ENCODE peak calls at places on chromosomes 6 and 20, in five cellular contexts. X is prostate gland, W is ovary, K is IMR-90, C is sigmoid colon. U is an unnamed sample.

GRCh38 chr6:136566007-136566487 is 15.8 kb upstream of the MAP7 start:
- DNase-seq in X (peak), W (no peak), K (no peak), C (no peak), U (peak)

GRCh38 chr6:150723056-150723658 is 123.5 kb downstream of the PLEKHG1 start:
- DNase-seq in X (no peak), W (no peak), K (no peak), C (no peak), U (no peak)

GRCh38 chr20:43909720-43910119 is 4.9 kb upstream of the TOX2 start:
- DNase-seq in X (no peak), W (no peak), K (no peak), C (no peak), U (no peak)

GRCh38 chr6:45610832-45611231 is 233.1 kb upstream of the SUPT3H start:
- DNase-seq in X (no peak), W (no peak), K (no peak), C (no peak), U (no peak)

GRCh38 chr6:39029156-39030011 is 19.2 kb upstream of the GLP1R start:
- DNase-seq in X (no peak), W (no peak), K (no peak), C (no peak), U (no peak)

GRCh38 chr20:5746064-5746463 is 4.1 kb upstream of the SHLD1 start:
- DNase-seq in X (no peak), W (no peak), K (no peak), C (no peak), U (no peak)

GRCh38 chr6:151098166-151098565 is 141.6 kb upstream of the AKAP12 start:
- DNase-seq in X (no peak), W (no peak), K (no peak), C (no peak), U (no peak)

GRCh38 chr20:56400001-56400640 is 7.7 kb downstream of the CSTF1 start:
- DNase-seq in X (peak), W (no peak), K (peak), C (no peak), U (no peak)

GRCh38 chr20:29301624-29302259 is 1955.7 kb upstream of the DEFB115 start:
- DNase-seq in X (no peak), W (peak), K (no peak), C (peak), U (no peak)

GRCh38 chr6:112806163-112806900 is 459.2 kb downstream of the RFPL4B start:
- DNase-seq in X (no peak), W (no peak), K (peak), C (no peak), U (no peak)

GRCh38 chr6:54244430-54244829 is 63.8 kb upstream of the TINAG start:
- DNase-seq in X (no peak), W (no peak), K (peak), C (no peak), U (no peak)

DNA sequence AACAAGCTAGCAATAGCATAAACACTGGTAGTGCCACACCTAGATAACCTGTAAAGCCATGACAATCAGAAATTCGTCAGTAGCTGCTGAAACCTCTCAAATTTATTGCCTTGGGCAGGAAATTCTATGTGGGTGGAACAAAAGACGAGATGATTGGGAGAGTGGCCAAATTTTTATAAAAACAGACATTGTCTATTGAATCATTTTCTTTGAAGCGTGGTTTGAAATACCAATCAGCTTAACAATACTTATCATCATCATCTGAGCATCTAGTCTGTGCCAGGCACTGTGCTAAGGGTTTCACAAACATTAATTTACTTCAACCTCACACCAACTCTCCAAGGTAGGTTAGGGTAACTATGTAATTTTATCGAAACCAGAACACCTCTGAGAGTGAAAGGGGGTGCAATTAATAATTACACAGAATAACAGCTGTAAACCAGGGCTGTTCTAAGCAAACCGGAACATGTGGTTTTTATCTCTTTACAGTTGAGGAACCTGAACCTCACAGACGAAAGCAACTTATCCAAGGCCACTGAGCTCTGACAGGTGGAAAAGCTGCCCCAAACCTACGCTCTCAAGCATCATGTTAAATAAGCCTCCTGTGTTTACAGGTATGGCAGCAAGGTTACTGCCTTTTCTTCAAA is 43.4 kb downstream of the NHSL1 start:
- DNase-seq in X (no peak), W (no peak), K (peak), C (no peak), U (no peak)
- H3K27ac ChIP-seq in X (no peak), W (no peak), K (no peak), C (no peak), U (no peak)

GRCh38 chr6:3825331-3825831 is 23.8 kb upstream of the FAM50B start:
- DNase-seq in X (peak), W (peak), K (peak), C (peak), U (peak)

GRCh38 chr6:3822747-3823445 is 26.3 kb upstream of the FAM50B start:
- DNase-seq in X (no peak), W (no peak), K (no peak), C (no peak), U (no peak)

GRCh38 chr6:3823671-3824070 is 25.5 kb upstream of the FAM50B start:
- DNase-seq in X (no peak), W (no peak), K (no peak), C (no peak), U (no peak)

GRCh38 chr6:3829285-3829684 is 19.9 kb upstream of the FAM50B start:
- DNase-seq in X (no peak), W (no peak), K (no peak), C (no peak), U (no peak)

DNA sequence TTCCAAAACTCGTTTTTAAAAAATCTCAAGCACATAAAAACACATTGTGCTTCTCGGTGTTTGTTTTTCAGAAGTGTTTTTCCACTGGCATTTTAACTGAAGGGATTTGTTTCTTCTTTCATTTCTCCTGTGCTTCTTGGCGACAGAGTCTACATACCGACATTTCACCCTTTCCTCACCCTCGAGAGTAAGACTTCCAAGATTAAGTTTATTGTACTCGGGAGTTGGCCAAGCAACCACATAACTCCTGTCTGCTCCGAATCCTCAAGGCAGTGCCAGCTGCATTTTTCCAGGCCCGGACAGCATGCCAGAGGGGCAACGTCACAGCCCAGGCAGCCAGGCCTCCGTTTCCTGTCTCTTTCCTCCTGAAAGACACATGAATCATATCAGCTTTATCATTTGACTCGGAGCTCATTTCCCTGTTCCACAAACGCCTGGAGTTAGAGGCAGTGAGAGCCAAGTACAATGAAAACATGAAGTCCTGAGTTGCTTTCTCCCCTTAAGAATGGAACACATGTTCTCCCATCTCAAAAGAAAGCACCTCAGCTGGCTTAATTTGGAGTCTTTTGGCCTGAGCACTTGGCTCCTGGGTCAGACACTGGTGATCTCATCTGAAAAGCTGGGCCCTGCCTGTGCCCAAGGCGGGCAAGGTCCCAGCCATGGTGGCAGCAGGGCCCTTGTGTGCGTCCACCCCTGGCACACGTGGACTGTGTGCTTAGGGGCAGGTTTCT is 23.2 kb upstream of the FAM50B start:
- DNase-seq in X (peak), W (peak), K (peak), C (peak), U (peak)
- TF ChIP-seq POLR2A in X (no peak), W (no peak), K (no peak), C (no peak), U (no peak)

GRCh38 chr6:32849126-32849525 is 4.4 kb downstream of the TAP1 start:
- DNase-seq in X (no peak), W (no peak), K (no peak), C (no peak), U (no peak)
- H3K27ac ChIP-seq in X (no peak), W (no peak), K (no peak), C (no peak), U (no peak)

GRCh38 chr6:6927437-6928361 is 180.1 kb upstream of the RREB1 start:
- DNase-seq in X (no peak), W (peak), K (no peak), C (no peak), U (peak)
- TF ChIP-seq POLR2A in X (no peak), W (no peak), K (no peak), C (no peak), U (no peak)

DNA sequence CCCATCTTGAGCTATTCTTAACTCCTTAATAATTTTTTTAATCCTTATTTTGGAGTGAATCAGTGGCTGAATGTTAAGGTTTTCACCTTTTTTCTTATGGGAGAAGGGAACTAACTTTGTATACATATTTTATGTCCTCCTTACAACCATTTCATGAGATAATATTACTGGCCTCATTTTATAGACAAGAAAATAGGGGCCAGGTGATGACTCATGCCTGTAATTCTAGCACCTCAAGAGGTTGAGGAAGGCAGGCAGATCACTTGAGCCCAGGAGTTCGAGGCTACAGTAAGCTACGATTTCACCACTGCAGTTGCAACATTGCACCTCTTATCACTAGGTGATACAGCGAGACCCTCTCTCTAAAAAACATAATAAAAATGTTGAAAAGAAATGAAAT is 128.7 kb downstream of the TMEM242 start:
- DNase-seq in X (no peak), W (no peak), K (peak), C (no peak), U (no peak)
- H3K27ac ChIP-seq in X (peak), W (peak), K (no peak), C (no peak), U (no peak)

GRCh38 chr6:32192608-32193039 is at the start of gene GPSM3:
- DNase-seq in X (no peak), W (peak), K (peak), C (peak), U (peak)

GRCh38 chr6:32191696-32192607 is 491 bp downstream of the GPSM3 start:
- DNase-seq in X (no peak), W (no peak), K (no peak), C (no peak), U (peak)

GRCh38 chr6:32190054-32190945 is at the start of gene PBX2:
- DNase-seq in X (peak), W (peak), K (peak), C (peak), U (peak)

GRCh38 chr6:32189742-32190053 is 304 bp downstream of the PBX2 start:
- DNase-seq in X (no peak), W (peak), K (no peak), C (no peak), U (no peak)

GRCh38 chr6:32190946-32191677 is 1.1 kb upstream of the PBX2 start:
- DNase-seq in X (no peak), W (peak), K (no peak), C (no peak), U (no peak)
- TF ChIP-seq POLR2A in X (no peak), W (no peak), K (no peak), C (no peak), U (no peak)

U was measured in heart left ventricle.